ENCODE peak calls at places on chromosomes 13 and 19, in six cellular contexts. G is A549, X is upper lobe of left lung, S is thyroid gland, C is suprapubic skin, Z is breast epithelium. B is an unnamed sample.

GRCh38 chr13:32261567-32261966 is 53.6 kb downstream of the ZAR1L start:
- DNase-seq in G (no peak), Z (no peak), S (peak), C (no peak), X (peak), B (peak)

GRCh38 chr19:42076375-42076944 is 494 bp downstream of the ZNF574 start:
- DNase-seq in Z (peak), X (no peak), G (peak), C (peak), S (no peak), B (no peak)

GRCh38 chr13:49371943-49372636 is 71.8 kb downstream of the CAB39L start:
- DNase-seq in C (no peak), G (no peak), Z (no peak), S (no peak), X (no peak), B (peak)

GRCh38 chr13:110012102-110012739 is 225.8 kb upstream of the IRS2 start:
- DNase-seq in G (peak), C (no peak), Z (no peak), S (no peak), X (no peak), B (no peak)

GRCh38 chr13:72194531-72194930 is 327.5 kb upstream of the DACH1 start:
- DNase-seq in X (no peak), S (peak), G (no peak), C (no peak), Z (no peak), B (peak)

GRCh38 chr13:83221256-83221655 is 661.0 kb downstream of the SLITRK1 start:
- DNase-seq in X (no peak), G (no peak), S (no peak), Z (no peak), C (no peak), B (no peak)

GRCh38 chr13:50589139-50589538 is 254.4 kb downstream of the DLEU7 start:
- DNase-seq in C (no peak), X (no peak), G (no peak), Z (no peak), S (peak), B (no peak)

GRCh38 chr13:60229708-60230272 is 66.1 kb upstream of the DIAPH3 start:
- DNase-seq in Z (no peak), C (no peak), S (no peak), X (no peak), G (no peak), B (no peak)

GRCh38 chr19:33175886-33176669 is 18.1 kb upstream of the LRP3 start:
- DNase-seq in G (peak), X (peak), S (no peak), C (no peak), Z (peak), B (no peak)

GRCh38 chr19:33390120-33390907 is 16.8 kb downstream of the CEBPG start:
- DNase-seq in Z (peak), G (no peak), S (peak), X (peak), C (peak), B (peak)

GRCh38 chr19:19606021-19606420 is 12.5 kb downstream of the PBX4 start:
- DNase-seq in Z (no peak), G (no peak), C (no peak), X (no peak), S (no peak), B (no peak)

GRCh38 chr13:76812206-76812882 is 73.9 kb downstream of the KCTD12 start:
- DNase-seq in Z (peak), G (no peak), X (no peak), C (peak), S (peak), B (no peak)

GRCh38 chr19:1624458-1624857 is 19.2 kb upstream of the UQCR11 start:
- DNase-seq in S (peak), C (no peak), Z (no peak), G (peak), X (no peak), B (no peak)

GRCh38 chr13:105177265-105177900 is 1358.1 kb downstream of the EFNB2 start:
- DNase-seq in S (no peak), C (no peak), X (no peak), Z (no peak), G (no peak), B (no peak)

GRCh38 chr13:30872685-30873443 is 33.2 kb upstream of the MEDAG start:
- DNase-seq in Z (peak), C (peak), S (peak), G (no peak), X (peak), B (no peak)

GRCh38 chr13:98270819-98271218 is 93.8 kb upstream of the RNF113B start:
- DNase-seq in S (no peak), Z (no peak), X (no peak), G (no peak), C (no peak), B (no peak)
- TF ChIP-seq CTCF in S (no peak), Z (no peak), X (no peak), G (no peak), C (no peak), B (no peak)

GRCh38 chr19:5090465-5090779 is 121.5 kb downstream of the KDM4B start:
- DNase-seq in G (no peak), Z (no peak), X (no peak), C (no peak), S (no peak), B (no peak)

GRCh38 chr19:5091576-5092215 is 122.8 kb downstream of the KDM4B start:
- DNase-seq in C (no peak), X (no peak), S (peak), G (no peak), Z (no peak), B (no peak)

GRCh38 chr19:5092444-5092843 is 123.5 kb downstream of the KDM4B start:
- DNase-seq in G (no peak), X (no peak), C (no peak), Z (no peak), S (no peak), B (no peak)

GRCh38 chr19:5089283-5089682 is 120.4 kb downstream of the KDM4B start:
- DNase-seq in G (no peak), Z (no peak), S (no peak), X (no peak), C (no peak), B (no peak)

DNA sequence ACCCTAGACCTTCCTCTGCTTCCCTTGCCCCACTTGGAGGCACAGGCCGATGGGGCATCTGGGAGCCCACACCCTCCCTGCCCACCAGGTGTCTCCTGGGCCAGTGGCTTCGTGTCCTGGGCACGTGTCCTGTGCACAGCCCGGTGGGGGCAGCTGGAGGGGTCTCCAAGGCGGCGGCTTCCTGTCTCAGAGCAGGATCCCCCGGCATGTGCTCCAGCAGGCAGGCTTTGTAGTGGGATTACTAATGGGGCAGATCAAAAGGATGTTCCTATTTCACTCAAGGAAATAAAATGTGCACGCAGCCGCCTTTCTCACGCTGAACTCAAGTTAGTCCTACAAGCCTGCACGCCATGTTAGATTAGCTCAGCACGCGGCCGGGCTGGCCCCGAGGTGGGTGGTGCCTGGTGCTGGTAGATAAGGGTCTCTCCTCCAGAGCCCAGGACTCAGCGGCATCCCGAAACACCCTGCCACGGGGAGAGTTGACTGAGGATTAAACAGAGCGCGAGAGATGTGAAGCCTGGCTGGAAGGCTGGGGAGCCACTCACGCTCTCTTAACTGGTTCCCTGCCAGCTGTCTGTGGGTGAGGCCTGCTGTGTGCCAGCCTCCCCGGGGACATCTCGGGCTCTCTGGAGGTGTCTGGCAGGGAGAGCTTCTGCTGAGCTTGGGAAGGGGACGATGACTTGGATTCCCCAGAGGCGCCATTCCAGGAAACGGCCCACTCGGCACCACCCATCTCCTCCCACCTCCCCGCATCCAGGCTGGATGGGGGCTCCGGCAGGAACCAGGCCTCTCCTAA is 122.1 kb downstream of the KDM4B start:
- DNase-seq in Z (no peak), G (no peak), S (peak), X (no peak), C (no peak), B (no peak)
- H3K4me3 ChIP-seq in Z (peak), G (no peak), S (no peak), X (no peak), C (peak), B (no peak)

DNA sequence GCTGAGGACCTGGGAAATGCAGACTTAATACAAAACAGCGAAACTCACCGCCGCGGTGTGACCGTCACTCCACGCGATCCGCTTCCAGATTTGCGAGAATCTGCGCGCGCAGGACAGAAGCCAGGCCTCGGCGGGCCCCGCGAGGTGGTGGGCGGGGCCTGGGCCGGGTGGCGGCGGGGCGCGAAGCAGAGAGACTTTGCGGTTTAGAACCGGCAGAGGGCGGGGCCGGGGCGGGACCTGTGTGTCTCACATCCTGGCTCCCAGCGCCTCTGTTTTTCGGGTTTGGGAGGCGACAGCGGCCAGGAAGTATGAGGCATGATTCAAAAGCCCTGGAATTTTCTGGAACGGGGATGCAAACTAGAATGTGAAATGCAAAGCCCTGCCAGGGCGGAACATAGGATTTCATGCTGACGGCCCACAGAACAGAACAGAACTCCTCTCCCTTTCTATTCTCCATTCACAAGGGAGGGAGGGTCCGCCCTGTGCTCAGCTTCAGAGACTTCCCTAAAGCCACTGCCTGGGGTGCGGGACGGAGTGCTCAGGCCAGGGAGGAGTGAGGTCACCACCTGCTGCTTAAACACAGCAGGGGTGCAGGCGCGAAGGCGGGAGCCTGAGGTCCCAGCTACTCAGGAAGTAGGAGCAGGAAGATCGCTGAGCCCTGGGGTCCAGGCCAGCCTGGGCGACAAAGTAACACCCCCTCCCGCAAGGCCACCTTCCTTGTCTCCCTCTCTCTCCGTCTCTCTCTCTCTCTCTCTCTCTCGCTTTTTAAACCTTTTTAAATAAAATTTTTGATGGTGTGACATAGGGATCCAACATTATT is 44.2 kb downstream of the ZNF611 start:
- DNase-seq in G (no peak), X (peak), S (peak), C (peak), Z (peak), B (peak)
- TF ChIP-seq POLR2A in G (no peak), X (no peak), S (no peak), C (no peak), Z (peak), B (peak)

DNA sequence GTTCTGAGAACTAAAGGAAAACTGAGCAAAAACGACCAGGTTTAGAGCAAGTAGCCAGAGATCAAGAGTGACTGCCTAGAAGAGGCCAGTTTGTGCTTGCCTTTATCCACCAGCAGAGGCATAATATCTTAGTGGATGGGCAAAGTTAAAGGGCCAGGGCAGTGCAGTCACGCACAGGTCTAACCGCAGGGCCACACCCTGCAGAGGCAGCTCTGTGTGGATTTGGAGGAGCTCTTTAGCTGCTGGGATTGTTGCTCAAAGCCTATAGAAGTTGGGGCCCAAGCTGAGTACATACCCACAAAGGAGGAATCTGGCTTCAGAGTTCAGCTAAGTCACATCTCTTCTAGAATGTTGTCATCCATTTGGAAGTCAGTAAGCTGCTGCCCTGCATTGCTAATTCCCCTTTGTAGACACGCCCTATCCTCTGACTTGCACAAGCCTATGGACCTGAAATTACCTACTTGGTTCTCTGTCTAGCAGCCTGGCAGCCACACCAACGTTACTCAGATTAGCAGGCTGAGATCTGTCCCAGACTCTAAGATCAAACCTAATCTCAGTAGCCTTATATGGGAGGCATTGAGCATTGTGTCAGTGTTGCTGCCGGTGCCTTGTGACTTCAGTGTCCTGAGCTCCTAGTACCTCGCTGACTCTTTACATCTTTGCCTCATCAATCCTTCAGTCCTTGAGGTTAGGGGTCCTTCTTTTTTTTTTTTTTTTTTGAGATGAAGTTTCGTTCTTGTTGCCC is 102.9 kb upstream of the STARD13 start:
- DNase-seq in S (no peak), C (no peak), Z (no peak), X (no peak), G (no peak), B (no peak)
- TF ChIP-seq CTCF in S (no peak), C (no peak), Z (no peak), X (no peak), G (no peak), B (no peak)

GRCh38 chr19:44748426-44749254 is at the start of gene BCL3:
- DNase-seq in G (no peak), C (peak), Z (peak), S (peak), X (peak), B (peak)

GRCh38 chr19:44750713-44751112 is 2.2 kb downstream of the BCL3 start:
- DNase-seq in S (no peak), G (no peak), C (no peak), Z (no peak), X (no peak), B (no peak)

GRCh38 chr19:44749318-44749717 is 810 bp downstream of the BCL3 start:
- DNase-seq in S (no peak), G (no peak), C (no peak), X (no peak), Z (no peak), B (no peak)

GRCh38 chr19:44747739-44748425 is 626 bp upstream of the BCL3 start:
- DNase-seq in C (peak), S (peak), Z (peak), X (peak), G (peak), B (no peak)

GRCh38 chr19:44749994-44750393 is 1.5 kb downstream of the BCL3 start:
- DNase-seq in Z (no peak), X (no peak), C (no peak), G (no peak), S (no peak), B (no peak)
- H3K4me3 ChIP-seq in Z (peak), X (peak), C (peak), G (peak), S (peak), B (peak)

GRCh38 chr19:49333426-49334288 is 1.5 kb upstream of the CD37 start:
- DNase-seq in C (no peak), X (peak), Z (peak), G (no peak), S (no peak), B (no peak)

GRCh38 chr19:49337267-49338022 is 2.2 kb downstream of the CD37 start:
- DNase-seq in S (no peak), X (no peak), Z (peak), C (no peak), G (no peak), B (no peak)

GRCh38 chr19:49335784-49336481 is 727 bp downstream of the CD37 start:
- DNase-seq in S (no peak), C (no peak), X (no peak), Z (peak), G (no peak), B (no peak)

GRCh38 chr19:49336482-49337266 is 1.5 kb downstream of the CD37 start:
- DNase-seq in S (no peak), G (no peak), X (no peak), Z (peak), C (no peak), B (no peak)

GRCh38 chr19:49335071-49335783 is at the start of gene CD37:
- DNase-seq in C (no peak), X (peak), Z (peak), G (no peak), S (no peak), B (no peak)
- TF ChIP-seq POLR2A in C (no peak), X (peak), Z (no peak), G (no peak), S (no peak), B (no peak)

GRCh38 chr19:52248256-52248655 is 21.1 kb upstream of the ZNF766 start:
- DNase-seq in G (no peak), S (peak), C (no peak), Z (no peak), X (peak), B (peak)
- TF ChIP-seq CTCF in G (no peak), S (peak), C (no peak), Z (no peak), X (peak), B (peak)

GRCh38 chr19:35211545-35212230 is 16.9 kb downstream of the FAM187B start:
- DNase-seq in C (peak), S (peak), Z (peak), X (peak), G (no peak), B (peak)
- H3K4me3 ChIP-seq in C (no peak), S (no peak), Z (no peak), X (no peak), G (no peak), B (no peak)

DNA sequence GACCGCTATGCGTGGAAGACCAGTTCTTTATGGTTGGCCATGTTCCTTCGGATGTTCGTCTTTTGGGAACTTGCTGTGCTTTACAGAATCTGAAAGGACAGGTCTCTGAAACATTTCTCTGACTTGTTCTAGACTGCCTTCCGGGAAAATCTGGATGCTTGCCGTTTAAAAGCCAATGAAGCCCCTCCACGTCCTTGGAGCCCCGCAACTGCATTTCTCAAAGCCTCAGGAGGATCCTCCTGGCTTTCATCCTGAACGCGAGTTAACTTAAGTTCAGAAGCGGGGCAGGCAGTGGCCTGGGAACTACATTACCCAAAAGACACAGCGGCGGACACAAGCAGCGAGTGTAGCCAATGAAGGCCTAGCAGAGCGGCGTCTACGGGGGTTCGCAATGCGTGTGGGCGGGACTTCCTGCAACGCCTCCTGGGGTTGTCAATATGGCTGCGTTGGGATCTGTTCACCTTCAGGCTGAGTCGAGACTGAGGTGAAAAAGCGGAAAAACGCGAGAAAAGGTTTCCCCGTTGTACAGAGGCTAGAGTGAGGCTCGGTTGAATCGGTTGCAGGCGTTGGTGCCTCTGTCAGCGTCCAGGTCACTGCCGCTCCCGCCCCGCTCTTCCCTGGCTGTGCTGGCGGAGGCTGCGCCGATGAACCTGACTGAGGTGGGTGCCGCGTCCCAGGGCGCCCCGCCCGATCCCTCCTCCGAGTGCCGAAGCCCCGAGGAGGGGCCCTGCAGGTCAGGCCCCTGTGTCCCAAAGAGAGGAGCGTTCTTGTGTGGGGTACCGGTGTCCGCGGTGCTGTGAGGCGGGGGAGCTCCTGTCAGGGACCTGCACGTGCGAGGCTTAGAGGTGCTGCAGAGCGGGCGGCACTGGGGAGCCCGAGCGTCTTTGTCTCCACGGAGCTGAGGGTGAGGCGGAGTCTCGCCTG is at the start of gene ZNF17:
- DNase-seq in X (peak), Z (peak), S (peak), C (peak), G (peak), B (peak)
- TF ChIP-seq POLR2A in X (no peak), Z (no peak), S (no peak), C (no peak), G (peak), B (peak)